ENCODE peak calls at places on chromosomes 11 and 22, in five cellular contexts. L is fibroblast of lung, K is GM12865, N is brain microvascular endothelial cell, H is HL-60. P is an unnamed sample.

GRCh38 chr11:102604875-102605274 is 20.3 kb downstream of the MMP20 start:
- DNase-seq in L (no peak), K (no peak), N (no peak), H (no peak), P (no peak)

GRCh38 chr11:27058456-27058855 is 17.8 kb downstream of the BBOX1 start:
- DNase-seq in L (no peak), K (no peak), N (no peak), H (no peak), P (peak)

GRCh38 chr11:62108017-62108750 is 15.6 kb upstream of the INCENP start:
- DNase-seq in L (peak), K (peak), N (peak), H (no peak), P (no peak)

GRCh38 chr11:93541884-93542752 is 1.1 kb downstream of the SMCO4 start:
- DNase-seq in L (peak), K (peak), N (peak), H (peak), P (no peak)

GRCh38 chr22:21937041-21937820 is 15.4 kb downstream of the PPM1F start:
- DNase-seq in L (no peak), K (no peak), N (no peak), H (peak), P (no peak)

GRCh38 chr11:113189909-113190667 is 124.3 kb upstream of the TTC12 start:
- DNase-seq in L (peak), K (no peak), N (peak), H (no peak), P (peak)

GRCh38 chr11:106425819-106426218 is 348.4 kb downstream of the AASDHPPT start:
- DNase-seq in L (no peak), K (no peak), N (no peak), H (no peak), P (no peak)

GRCh38 chr11:102485095-102485722 is 32.6 kb upstream of the TMEM123 start:
- DNase-seq in L (peak), K (no peak), N (no peak), H (no peak), P (no peak)

GRCh38 chr11:121592708-121593107 is 139.9 kb upstream of the SORL1-AS1 start:
- DNase-seq in L (peak), K (peak), N (no peak), H (no peak), P (no peak)

GRCh38 chr11:82012276-82012675 is 721.4 kb downstream of the FAM181B start:
- DNase-seq in L (no peak), K (no peak), N (no peak), H (no peak), P (no peak)

GRCh38 chr11:8040261-8040920 is 40.6 kb upstream of the TUB start:
- DNase-seq in L (no peak), K (no peak), N (no peak), H (no peak), P (no peak)

GRCh38 chr22:25746012-25746373 is 4.0 kb downstream of the MYO18B start:
- DNase-seq in L (peak), K (no peak), N (no peak), H (no peak), P (no peak)

GRCh38 chr11:62421996-62422395 is 3.2 kb downstream of the SCGB1A1 start:
- DNase-seq in L (no peak), K (no peak), N (no peak), H (no peak), P (no peak)

GRCh38 chr11:10263929-10264328 is 30.1 kb downstream of the SBF2 start:
- DNase-seq in L (peak), K (no peak), N (peak), H (no peak), P (peak)

GRCh38 chr22:47769652-47770051 is 1007.2 kb downstream of the TBC1D22A start:
- DNase-seq in L (no peak), K (no peak), N (no peak), H (no peak), P (no peak)

GRCh38 chr22:30310881-30311771 is 15.6 kb downstream of the TBC1D10A start:
- DNase-seq in L (peak), K (no peak), N (no peak), H (no peak), P (no peak)

GRCh38 chr11:23778971-23779370 is 717.9 kb upstream of the LUZP2 start:
- DNase-seq in L (peak), K (no peak), N (no peak), H (no peak), P (no peak)

GRCh38 chr22:39997939-39998726 is 3.4 kb downstream of the FAM83F start:
- DNase-seq in L (no peak), K (no peak), N (no peak), H (no peak), P (no peak)

GRCh38 chr11:31779268-31779879 is 31.7 kb downstream of the PAX6 start:
- DNase-seq in L (peak), K (no peak), N (peak), H (no peak), P (peak)

GRCh38 chr11:102561636-102562035 is 31.1 kb upstream of the MMP7 start:
- DNase-seq in L (no peak), K (no peak), N (no peak), H (no peak), P (no peak)

GRCh38 chr22:42700355-42700754 is 20.3 kb downstream of the A4GALT start:
- DNase-seq in L (no peak), K (no peak), N (no peak), H (no peak), P (no peak)

DNA sequence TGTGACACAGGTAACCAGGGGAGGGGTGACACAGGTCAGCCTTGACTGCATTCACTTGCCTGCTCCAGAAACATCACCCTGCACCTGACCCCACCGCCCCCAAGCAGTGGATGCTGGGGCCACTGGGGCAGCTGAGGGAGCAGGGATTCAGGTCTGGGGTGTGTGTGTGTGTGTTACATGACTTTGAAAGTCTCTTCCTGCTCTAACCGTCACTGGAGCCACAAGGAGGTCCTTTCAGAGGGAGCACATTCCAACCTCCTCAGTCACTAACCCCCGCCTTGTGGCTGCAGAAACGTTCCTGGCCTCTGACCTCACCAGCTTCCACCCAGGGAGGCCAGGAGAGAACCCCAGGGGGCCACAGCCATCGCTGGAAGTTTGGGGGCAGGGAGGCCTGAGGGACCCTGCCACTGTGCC is 2.9 kb upstream of the FOSL1 start:
- DNase-seq in L (peak), K (no peak), N (peak), H (no peak), P (no peak)
- H3K4me3 ChIP-seq in L (no peak), K (no peak), N (no peak), H (no peak), P (no peak)

GRCh38 chr11:69010361-69010891 is 2.6 kb downstream of the MRGPRF start:
- DNase-seq in L (peak), K (no peak), N (no peak), H (no peak), P (no peak)
- H3K4me3 ChIP-seq in L (peak), K (no peak), N (peak), H (no peak), P (peak)

GRCh38 chr11:120194166-120194565 is 16.7 kb upstream of the OAF start:
- DNase-seq in L (no peak), K (no peak), N (no peak), H (no peak), P (no peak)

GRCh38 chr11:120196857-120197253 is 14.0 kb upstream of the OAF start:
- DNase-seq in L (no peak), K (no peak), N (no peak), H (no peak), P (no peak)

GRCh38 chr11:120191058-120191457 is 19.8 kb upstream of the OAF start:
- DNase-seq in L (no peak), K (no peak), N (no peak), H (no peak), P (no peak)

GRCh38 chr11:120195601-120196289 is 15.1 kb upstream of the OAF start:
- DNase-seq in L (no peak), K (no peak), N (no peak), H (no peak), P (no peak)

DNA sequence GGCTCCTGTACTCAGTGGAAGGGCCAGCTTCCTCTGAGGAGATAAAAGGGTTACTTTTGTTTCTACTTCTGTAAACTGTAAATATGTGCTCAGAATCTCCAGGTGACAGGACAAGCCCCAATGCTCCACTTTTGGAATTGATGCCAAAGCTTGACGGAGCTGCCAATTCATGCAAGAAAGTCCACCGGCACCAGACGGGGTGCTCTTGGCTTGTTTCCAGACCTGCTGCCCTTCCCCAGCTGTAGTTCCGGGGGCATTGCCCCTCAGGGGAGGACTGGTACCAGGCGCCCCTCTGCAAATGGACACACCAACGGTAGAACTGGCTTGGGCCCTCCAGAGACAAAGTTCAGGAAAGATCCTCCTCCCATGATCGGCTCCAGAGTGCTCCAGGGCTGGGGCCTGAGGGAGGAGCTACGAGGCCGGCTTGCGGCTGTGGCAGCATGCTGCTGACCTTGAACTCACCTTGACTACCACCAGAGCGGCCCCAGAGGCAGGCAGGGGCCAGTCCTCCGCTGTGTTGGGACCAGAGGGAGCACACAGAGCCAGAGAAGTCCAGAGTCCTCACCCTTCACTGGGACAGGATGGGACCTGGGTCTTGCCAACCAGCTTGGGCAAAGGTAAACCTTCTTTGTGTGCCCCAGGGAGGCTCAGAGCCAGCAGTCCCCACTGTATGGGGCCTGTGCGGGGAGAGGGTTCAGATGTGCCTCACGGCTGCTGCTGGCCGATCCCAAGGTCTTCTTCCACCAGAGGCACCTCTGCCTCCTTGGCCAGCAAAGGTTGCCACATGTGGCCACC is 17.8 kb upstream of the OAF start:
- DNase-seq in L (no peak), K (no peak), N (no peak), H (no peak), P (no peak)
- H3K4me3 ChIP-seq in L (no peak), K (no peak), N (no peak), H (no peak), P (no peak)

DNA sequence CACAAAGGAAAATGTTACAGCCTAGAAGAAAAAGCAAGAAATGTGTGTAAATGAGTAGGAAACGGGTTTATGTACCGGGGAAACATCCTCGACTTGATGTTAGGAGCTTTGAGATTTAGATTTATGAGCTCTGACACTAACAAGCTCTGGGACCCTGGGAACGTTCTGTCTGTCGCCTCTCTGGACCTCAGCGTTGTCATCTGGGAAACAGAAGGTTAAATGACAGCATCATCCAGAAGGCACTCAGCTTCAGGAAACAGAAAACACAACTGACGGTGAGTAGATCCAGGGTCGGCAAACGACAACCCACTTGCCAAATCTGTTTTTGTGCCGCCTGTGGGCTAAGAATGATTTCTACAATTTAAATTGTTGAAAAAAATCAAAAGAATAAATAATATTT is 46.9 kb upstream of the SYT13 start:
- DNase-seq in L (no peak), K (no peak), N (no peak), H (no peak), P (no peak)
- H3K4me3 ChIP-seq in L (peak), K (no peak), N (no peak), H (no peak), P (peak)

GRCh38 chr11:64804346-64805210 is 1.6 kb upstream of the MAP4K2 start:
- DNase-seq in L (no peak), K (no peak), N (no peak), H (no peak), P (no peak)
- H3K4me3 ChIP-seq in L (no peak), K (peak), N (no peak), H (no peak), P (no peak)

DNA sequence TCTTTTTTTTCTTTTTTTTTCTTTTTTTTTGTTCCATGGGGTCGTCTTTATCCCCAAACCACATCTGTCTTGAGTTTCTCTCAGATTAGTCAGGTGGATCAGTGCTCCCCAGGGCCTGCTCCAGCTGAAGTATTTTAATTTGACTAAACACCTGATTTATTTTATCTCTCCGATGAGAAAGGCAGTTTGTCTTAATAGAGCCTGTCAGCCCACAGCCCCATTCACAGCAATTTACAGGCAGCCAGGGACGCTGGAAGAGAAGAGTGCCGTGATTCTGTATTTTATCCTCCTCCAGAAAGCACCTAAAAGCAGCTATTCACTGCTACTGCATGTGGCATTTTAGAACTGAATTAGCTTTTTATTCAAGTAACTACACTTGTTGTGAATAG is 164.5 kb downstream of the SOX6 start:
- DNase-seq in L (no peak), K (no peak), N (no peak), H (no peak), P (no peak)
- H3K4me3 ChIP-seq in L (no peak), K (no peak), N (no peak), H (no peak), P (no peak)

GRCh38 chr22:46053563-46054090 is 76.7 kb upstream of the WNT7B start:
- DNase-seq in L (peak), K (peak), N (no peak), H (no peak), P (no peak)
- H3K4me3 ChIP-seq in L (peak), K (peak), N (peak), H (peak), P (peak)